ENCODE peak calls at places on chromosomes 1 and 21, in five cellular contexts. Z, A, L, Y and P are unnamed samples.

GRCh38 chr1:221712776-221713431 is 29.0 kb downstream of the DUSP10 start:
- DNase-seq in Z (no peak), A (no peak), L (no peak), Y (no peak), P (no peak)

GRCh38 chr1:25442178-25442577 is 11.5 kb downstream of the MACO1 start:
- DNase-seq in Z (no peak), A (peak), L (peak), Y (no peak), P (peak)

GRCh38 chr21:37675202-37675801 is 241.0 kb downstream of the KCNJ6 start:
- DNase-seq in Z (no peak), A (peak), L (peak), Y (peak), P (peak)

GRCh38 chr1:155177918-155178281 is 4.3 kb downstream of the TRIM46 start:
- DNase-seq in Z (no peak), A (no peak), L (no peak), Y (no peak), P (no peak)

GRCh38 chr1:44602675-44603610 is 71.3 kb downstream of the TMEM53 start:
- DNase-seq in Z (no peak), A (no peak), L (no peak), Y (no peak), P (no peak)

GRCh38 chr1:10599194-10599861 is 124.6 kb downstream of the PEX14 start:
- DNase-seq in Z (peak), A (peak), L (peak), Y (no peak), P (peak)

GRCh38 chr21:14452842-14453241 is 69.9 kb upstream of the HSPA13 start:
- DNase-seq in Z (no peak), A (no peak), L (no peak), Y (no peak), P (no peak)

GRCh38 chr1:30024411-30025195 is 698.8 kb downstream of the MATN1 start:
- DNase-seq in Z (no peak), A (no peak), L (no peak), Y (no peak), P (no peak)

GRCh38 chr1:150410582-150411101 is 46.7 kb downstream of the RPRD2 start:
- DNase-seq in Z (no peak), A (peak), L (peak), Y (no peak), P (peak)

GRCh38 chr1:194225781-194226180 is 1039.4 kb upstream of the B3GALT2 start:
- DNase-seq in Z (no peak), A (no peak), L (no peak), Y (no peak), P (no peak)

GRCh38 chr21:38838598-38839369 is 33.1 kb downstream of the ETS2 start:
- DNase-seq in Z (no peak), A (no peak), L (no peak), Y (no peak), P (no peak)

GRCh38 chr1:225877570-225877969 is 4.6 kb downstream of the TMEM63A start:
- DNase-seq in Z (peak), A (peak), L (peak), Y (peak), P (no peak)

GRCh38 chr1:101567582-101568189 is 330.9 kb downstream of the S1PR1 start:
- DNase-seq in Z (no peak), A (peak), L (peak), Y (peak), P (no peak)

GRCh38 chr1:96367791-96368190 is 353.8 kb upstream of the PTBP2 start:
- DNase-seq in Z (no peak), A (no peak), L (no peak), Y (no peak), P (no peak)

GRCh38 chr1:208223136-208223535 is 21.0 kb downstream of the PLXNA2 start:
- DNase-seq in Z (no peak), A (no peak), L (peak), Y (no peak), P (no peak)

GRCh38 chr1:17978016-17978415 is 129.6 kb upstream of the IGSF21 start:
- DNase-seq in Z (no peak), A (no peak), L (no peak), Y (no peak), P (no peak)

GRCh38 chr21:45138199-45139002 is 64.0 kb downstream of the ADARB1 start:
- DNase-seq in Z (no peak), A (peak), L (peak), Y (peak), P (peak)

GRCh38 chr1:187070076-187070475 is 241.3 kb downstream of the PLA2G4A start:
- DNase-seq in Z (no peak), A (no peak), L (peak), Y (no peak), P (peak)

GRCh38 chr1:199914546-199914945 is 113.0 kb upstream of the NR5A2 start:
- DNase-seq in Z (no peak), A (no peak), L (no peak), Y (no peak), P (no peak)

GRCh38 chr1:20061866-20062265 is 8.1 kb upstream of the PLA2G5 start:
- DNase-seq in Z (no peak), A (no peak), L (no peak), Y (no peak), P (no peak)

GRCh38 chr1:232599178-232600041 is 30.5 kb downstream of the SIPA1L2 start:
- DNase-seq in Z (no peak), A (no peak), L (peak), Y (no peak), P (no peak)

GRCh38 chr21:36507397-36508018 is 27.6 kb upstream of the CLDN14 start:
- DNase-seq in Z (no peak), A (no peak), L (no peak), Y (no peak), P (no peak)

GRCh38 chr1:15559189-15559815 is 25.5 kb downstream of the AGMAT start:
- DNase-seq in Z (no peak), A (no peak), L (peak), Y (no peak), P (no peak)

GRCh38 chr1:28232558-28233263 is at the start of gene DNAJC8:
- DNase-seq in Z (peak), A (peak), L (peak), Y (peak), P (peak)

GRCh38 chr1:40182956-40183710 is 21.9 kb downstream of the RLF start:
- DNase-seq in Z (no peak), A (peak), L (peak), Y (peak), P (no peak)

GRCh38 chr1:238549135-238549534 is 658.4 kb upstream of the ZP4 start:
- DNase-seq in Z (no peak), A (no peak), L (no peak), Y (no peak), P (no peak)

GRCh38 chr21:29233611-29234540 is 64.8 kb upstream of the BACH1 start:
- DNase-seq in Z (no peak), A (no peak), L (peak), Y (no peak), P (no peak)

GRCh38 chr1:155173478-155174333 is at the start of gene TRIM46:
- DNase-seq in Z (no peak), A (peak), L (peak), Y (peak), P (no peak)

GRCh38 chr21:39373634-39374033 is 24.7 kb upstream of the HMGN1 start:
- DNase-seq in Z (no peak), A (peak), L (peak), Y (no peak), P (no peak)

GRCh38 chr1:72050551-72050950 is 231.8 kb downstream of the NEGR1 start:
- DNase-seq in Z (no peak), A (no peak), L (no peak), Y (no peak), P (no peak)

GRCh38 chr1:243713470-243714186 is 136.4 kb downstream of the AKT3 start:
- DNase-seq in Z (peak), A (peak), L (no peak), Y (no peak), P (no peak)

GRCh38 chr1:47951026-47951425 is 46.2 kb downstream of the TRABD2B start:
- DNase-seq in Z (no peak), A (no peak), L (peak), Y (no peak), P (no peak)

GRCh38 chr21:39955326-39955725 is 88.1 kb downstream of the PCP4 start:
- DNase-seq in Z (no peak), A (no peak), L (no peak), Y (no peak), P (no peak)

GRCh38 chr1:62688687-62689085 is 500 bp upstream of the DOCK7 start:
- DNase-seq in Z (no peak), A (peak), L (no peak), Y (no peak), P (no peak)